ENCODE peak calls at places on chromosome 11, in five cellular contexts. F is CD8-positive, alpha-beta T cell; J is activated naive CD8-positive, alpha-beta T cell treated with anti-CD3 and anti-CD28 coated beads, Interleukin-2, amount 50 U/mL, for 24 hours; Q is activated CD4-positive, alpha-beta T cell treated with anti-CD3 and anti-CD28 coated beads for 24 hours; U is endodermal cell. C is an unnamed sample.

GRCh38 chr11:36216061-36216615 is 73.1 kb downstream of the COMMD9 start:
- DNase-seq in F (no peak), J (no peak), Q (no peak), U (no peak), C (no peak)

GRCh38 chr11:105732611-105733010 is 122.7 kb downstream of the GRIA4 start:
- DNase-seq in F (no peak), J (no peak), Q (no peak), U (no peak), C (no peak)

GRCh38 chr11:126739499-126740145 is 260.9 kb downstream of the KIRREL3 start:
- DNase-seq in F (no peak), J (no peak), Q (no peak), U (no peak), C (no peak)

GRCh38 chr11:125257185-125257584 is 92.6 kb downstream of the PKNOX2 start:
- DNase-seq in F (no peak), J (no peak), Q (no peak), U (peak), C (no peak)

GRCh38 chr11:23021287-23021863 is 161.1 kb upstream of the CCDC179 start:
- DNase-seq in F (no peak), J (peak), Q (no peak), U (peak), C (no peak)

GRCh38 chr11:67387518-67387917 is 4.3 kb upstream of the RAD9A start:
- DNase-seq in F (no peak), J (no peak), Q (no peak), U (peak), C (no peak)

GRCh38 chr11:70705930-70706329 is 307.6 kb downstream of the CTTN start:
- DNase-seq in F (no peak), J (no peak), Q (no peak), U (peak), C (no peak)

GRCh38 chr11:2913029-2913431 is 16.2 kb downstream of the PHLDA2 start:
- DNase-seq in F (no peak), J (no peak), Q (no peak), U (peak), C (no peak)

GRCh38 chr11:48088682-48089050 is 108.3 kb downstream of the PTPRJ start:
- DNase-seq in F (no peak), J (no peak), Q (no peak), U (peak), C (no peak)

GRCh38 chr11:123407124-123407995 is 22.7 kb upstream of the GRAMD1B start:
- DNase-seq in F (peak), J (peak), Q (peak), U (peak), C (no peak)

GRCh38 chr11:59573216-59573615 is 42.4 kb downstream of the OSBP start:
- DNase-seq in F (no peak), J (no peak), Q (no peak), U (no peak), C (no peak)

GRCh38 chr11:64233913-64234839 is at the start of gene VEGFB:
- DNase-seq in F (peak), J (peak), Q (peak), U (peak), C (no peak)

GRCh38 chr11:26765323-26765722 is 43.5 kb upstream of the SLC5A12 start:
- DNase-seq in F (no peak), J (no peak), Q (no peak), U (no peak), C (no peak)

GRCh38 chr11:64762277-64762915 is 2.6 kb upstream of the PYGM start:
- DNase-seq in F (no peak), J (no peak), Q (no peak), U (peak), C (no peak)

GRCh38 chr11:86749861-86750401 is 50.4 kb upstream of the PRSS23 start:
- DNase-seq in F (no peak), J (no peak), Q (no peak), U (no peak), C (no peak)

GRCh38 chr11:120172054-120172881 is 34.4 kb upstream of the TRIM29 start:
- DNase-seq in F (peak), J (peak), Q (peak), U (peak), C (peak)

GRCh38 chr11:3614742-3615171 is 27.0 kb downstream of the ART5 start:
- DNase-seq in F (peak), J (peak), Q (peak), U (no peak), C (no peak)

C was measured in NCI-H1048.